ENCODE peak calls at places on chromosome 13, in five cellular contexts. D is choroid plexus epithelial cell, X is Kasumi-1, Z is sigmoid colon, E is amygdala. P is an unnamed sample.

GRCh38 chr13:110409581-110409992 is 102.5 kb downstream of the COL4A2 start:
- DNase-seq in D (peak), X (no peak), Z (no peak), E (no peak), P (no peak)

GRCh38 chr13:71979616-71980015 is 112.6 kb upstream of the DACH1 start:
- DNase-seq in D (peak), X (peak), Z (no peak), E (no peak), P (peak)

GRCh38 chr13:77138813-77139212 is 111.9 kb upstream of the FBXL3 start:
- DNase-seq in D (no peak), X (no peak), Z (no peak), E (no peak), P (no peak)

GRCh38 chr13:44818428-44818827 is 170.8 kb downstream of the NUFIP1 start:
- DNase-seq in D (peak), X (peak), Z (no peak), E (no peak), P (peak)

GRCh38 chr13:43730642-43731041 is 56.1 kb downstream of the ENOX1 start:
- DNase-seq in D (peak), X (no peak), Z (peak), E (no peak), P (no peak)

GRCh38 chr13:51240888-51241475 is 18.8 kb downstream of the FAM124A start:
- DNase-seq in D (no peak), X (no peak), Z (no peak), E (no peak), P (no peak)

GRCh38 chr13:74986609-74987008 is 495.4 kb downstream of the TBC1D4 start:
- DNase-seq in D (no peak), X (no peak), Z (no peak), E (no peak), P (no peak)

GRCh38 chr13:110327036-110327790 is 20.1 kb downstream of the COL4A2 start:
- DNase-seq in D (peak), X (no peak), Z (no peak), E (no peak), P (no peak)

GRCh38 chr13:27339299-27339698 is 68.7 kb downstream of the RASL11A start:
- DNase-seq in D (peak), X (peak), Z (no peak), E (no peak), P (peak)

GRCh38 chr13:103908274-103908673 is 842.1 kb upstream of the SLC10A2 start:
- DNase-seq in D (no peak), X (no peak), Z (no peak), E (no peak), P (no peak)

GRCh38 chr13:107466326-107466725 is 749.0 kb downstream of the LIG4 start:
- DNase-seq in D (peak), X (no peak), Z (no peak), E (no peak), P (no peak)

GRCh38 chr13:77810430-77810829 is 108.2 kb downstream of the EDNRB start:
- DNase-seq in D (peak), X (peak), Z (no peak), E (no peak), P (peak)

GRCh38 chr13:113029487-113030258 is 60.7 kb downstream of the MCF2L start:
- DNase-seq in D (peak), X (peak), Z (no peak), E (peak), P (peak)

GRCh38 chr13:112837371-112838037 is 131.5 kb upstream of the MCF2L start:
- DNase-seq in D (no peak), X (no peak), Z (peak), E (no peak), P (no peak)

GRCh38 chr13:44132710-44133109 is 240.9 kb upstream of the SERP2 start:
- DNase-seq in D (no peak), X (no peak), Z (peak), E (no peak), P (no peak)

GRCh38 chr13:32878172-32878571 is 138.1 kb upstream of the KL start:
- DNase-seq in D (peak), X (no peak), Z (no peak), E (no peak), P (no peak)

GRCh38 chr13:102839462-102839861 is 6.4 kb upstream of the ERCC5 start:
- DNase-seq in D (no peak), X (no peak), Z (no peak), E (no peak), P (no peak)

GRCh38 chr13:20566424-20566916 is 487 bp upstream of the IFT88 start:
- DNase-seq in D (no peak), X (peak), Z (peak), E (no peak), P (peak)

GRCh38 chr13:93517658-93518057 is 291.1 kb downstream of the GPC6 start:
- DNase-seq in D (no peak), X (no peak), Z (no peak), E (no peak), P (no peak)

GRCh38 chr13:113170503-113170902 is 12.1 kb downstream of the PROZ start:
- DNase-seq in D (no peak), X (no peak), Z (no peak), E (no peak), P (no peak)

GRCh38 chr13:73304442-73304841 is 245.6 kb downstream of the KLF5 start:
- DNase-seq in D (no peak), X (no peak), Z (no peak), E (no peak), P (no peak)

GRCh38 chr13:110610955-110611595 is 4.3 kb upstream of the NAXD start:
- DNase-seq in D (no peak), X (no peak), Z (no peak), E (no peak), P (no peak)

GRCh38 chr13:73991884-73992283 is 142.3 kb downstream of the KLF12 start:
- DNase-seq in D (no peak), X (no peak), Z (no peak), E (no peak), P (no peak)

GRCh38 chr13:92574499-92574898 is 652.1 kb upstream of the GPC6 start:
- DNase-seq in D (peak), X (no peak), Z (no peak), E (no peak), P (no peak)

GRCh38 chr13:110624766-110625756 is 9.7 kb downstream of the NAXD start:
- DNase-seq in D (no peak), X (no peak), Z (no peak), E (no peak), P (no peak)

GRCh38 chr13:21616880-21617279 is 12.9 kb upstream of the MICU2 start:
- DNase-seq in D (no peak), X (no peak), Z (no peak), E (no peak), P (peak)

GRCh38 chr13:50400930-50401553 is 385.8 kb downstream of the KCNRG start:
- DNase-seq in D (peak), X (no peak), Z (no peak), E (peak), P (no peak)

GRCh38 chr13:114129649-114130062 is 2.8 kb downstream of the RASA3 start:
- DNase-seq in D (no peak), X (peak), Z (peak), E (no peak), P (no peak)

GRCh38 chr13:78659450-78660110 is 625 bp upstream of the OBI1 start:
- DNase-seq in D (no peak), X (no peak), Z (no peak), E (no peak), P (no peak)

GRCh38 chr13:65642301-65642700 is 1587.8 kb downstream of the PCDH9 start:
- DNase-seq in D (no peak), X (no peak), Z (no peak), E (no peak), P (no peak)